ENCODE peak calls at places on chromosomes 16 and 17, in four cellular contexts. One of them, this sample, is unnamed.

GRCh38 chr16:55349867-55350266 is 25.9 kb downstream of the IRX6 start:
- DNase-seq in A549: no peak
- DNase-seq in suprapubic skin: no peak
- DNase-seq in tibial nerve: no peak
- DNase-seq in this sample: no peak

GRCh38 chr16:4376126-4376819 is 4.6 kb downstream of the VASN start:
- DNase-seq in A549: no peak
- DNase-seq in suprapubic skin: peak
- DNase-seq in tibial nerve: peak
- DNase-seq in this sample: peak

GRCh38 chr17:7323731-7324437 is 5.3 kb downstream of the NEURL4 start:
- DNase-seq in A549: peak
- DNase-seq in suprapubic skin: peak
- DNase-seq in tibial nerve: peak
- DNase-seq in this sample: peak

GRCh38 chr16:15034266-15035162 is 21.4 kb downstream of the NTAN1 start:
- DNase-seq in A549: no peak
- DNase-seq in suprapubic skin: peak
- DNase-seq in tibial nerve: no peak
- DNase-seq in this sample: no peak

GRCh38 chr16:3170440-3171180 is 17.4 kb upstream of the OR1F1 start:
- DNase-seq in A549: no peak
- DNase-seq in suprapubic skin: no peak
- DNase-seq in tibial nerve: no peak
- DNase-seq in this sample: no peak

GRCh38 chr17:29590979-29591736 is 1.7 kb upstream of the GIT1 start:
- DNase-seq in A549: peak
- DNase-seq in suprapubic skin: no peak
- DNase-seq in tibial nerve: peak
- DNase-seq in this sample: peak

GRCh38 chr17:72618018-72618509 is 474.4 kb downstream of the SLC39A11 start:
- DNase-seq in A549: no peak
- DNase-seq in suprapubic skin: peak
- DNase-seq in tibial nerve: no peak
- DNase-seq in this sample: no peak

GRCh38 chr17:29102046-29102445 is 59.1 kb downstream of the PIPOX start:
- DNase-seq in A549: no peak
- DNase-seq in suprapubic skin: no peak
- DNase-seq in tibial nerve: no peak
- DNase-seq in this sample: no peak

GRCh38 chr17:16928406-16929280 is 43.3 kb downstream of the TNFRSF13B start:
- DNase-seq in A549: no peak
- DNase-seq in suprapubic skin: peak
- DNase-seq in tibial nerve: no peak
- DNase-seq in this sample: no peak

GRCh38 chr16:67395458-67396158 is 2.3 kb upstream of the TPPP3 start:
- DNase-seq in A549: no peak
- DNase-seq in suprapubic skin: peak
- DNase-seq in tibial nerve: no peak
- DNase-seq in this sample: no peak

GRCh38 chr17:34609210-34609609 is 29.8 kb downstream of the TMEM132E start:
- DNase-seq in A549: no peak
- DNase-seq in suprapubic skin: no peak
- DNase-seq in tibial nerve: no peak
- DNase-seq in this sample: no peak

GRCh38 chr17:56908061-56908542 is 5.7 kb downstream of the TRIM25 start:
- DNase-seq in A549: no peak
- DNase-seq in suprapubic skin: no peak
- DNase-seq in tibial nerve: peak
- DNase-seq in this sample: no peak

GRCh38 chr16:81730090-81731051 is 48.7 kb upstream of the PLCG2 start:
- DNase-seq in A549: peak
- DNase-seq in suprapubic skin: peak
- DNase-seq in tibial nerve: peak
- DNase-seq in this sample: peak

GRCh38 chr16:56477096-56477878 is 25.9 kb downstream of the OGFOD1 start:
- DNase-seq in A549: peak
- DNase-seq in suprapubic skin: no peak
- DNase-seq in tibial nerve: no peak
- DNase-seq in this sample: no peak

GRCh38 chr17:76405967-76406647 is 21.7 kb downstream of the SPHK1 start:
- DNase-seq in A549: no peak
- DNase-seq in suprapubic skin: no peak
- DNase-seq in tibial nerve: no peak
- DNase-seq in this sample: peak

GRCh38 chr17:8555062-8555461 is 75.5 kb downstream of the MYH10 start:
- DNase-seq in A549: no peak
- DNase-seq in suprapubic skin: no peak
- DNase-seq in tibial nerve: no peak
- DNase-seq in this sample: no peak

GRCh38 chr17:36870618-36871002 is 66.7 kb upstream of the LHX1 start:
- DNase-seq in A549: no peak
- DNase-seq in suprapubic skin: no peak
- DNase-seq in tibial nerve: no peak
- DNase-seq in this sample: no peak

GRCh38 chr17:58084317-58084981 is 1.2 kb downstream of the DYNLL2 start:
- DNase-seq in A549: peak
- DNase-seq in suprapubic skin: no peak
- DNase-seq in tibial nerve: peak
- DNase-seq in this sample: peak

GRCh38 chr17:76384987-76385891 is 830 bp downstream of the SPHK1 start:
- DNase-seq in A549: peak
- DNase-seq in suprapubic skin: peak
- DNase-seq in tibial nerve: peak
- DNase-seq in this sample: peak

GRCh38 chr16:27242868-27243590 is 25.5 kb downstream of the NSMCE1 start:
- DNase-seq in A549: peak
- DNase-seq in suprapubic skin: no peak
- DNase-seq in tibial nerve: no peak
- DNase-seq in this sample: no peak

GRCh38 chr16:23524886-23525285 is 14.6 kb upstream of the GGA2 start:
- DNase-seq in A549: no peak
- DNase-seq in suprapubic skin: no peak
- DNase-seq in tibial nerve: no peak
- DNase-seq in this sample: no peak

GRCh38 chr16:23504453-23505179 is 5.7 kb downstream of the GGA2 start:
- DNase-seq in A549: peak
- DNase-seq in suprapubic skin: peak
- DNase-seq in tibial nerve: peak
- DNase-seq in this sample: peak

GRCh38 chr17:54899721-54900456 is 763 bp upstream of the TOM1L1 start:
- DNase-seq in A549: no peak
- DNase-seq in suprapubic skin: no peak
- DNase-seq in tibial nerve: no peak
- DNase-seq in this sample: no peak

GRCh38 chr16:1027416-1027815 is 45.1 kb upstream of the SSTR5 start:
- DNase-seq in A549: no peak
- DNase-seq in suprapubic skin: no peak
- DNase-seq in tibial nerve: no peak
- DNase-seq in this sample: no peak

GRCh38 chr17:37025847-37026533 is 77.2 kb downstream of the AATF start:
- DNase-seq in A549: no peak
- DNase-seq in suprapubic skin: no peak
- DNase-seq in tibial nerve: no peak
- DNase-seq in this sample: no peak

GRCh38 chr16:53754938-53755910 is 51.3 kb downstream of the FTO start:
- DNase-seq in A549: no peak
- DNase-seq in suprapubic skin: peak
- DNase-seq in tibial nerve: no peak
- DNase-seq in this sample: peak

GRCh38 chr16:74582984-74583383 is 23.9 kb downstream of the GLG1 start:
- DNase-seq in A549: no peak
- DNase-seq in suprapubic skin: no peak
- DNase-seq in tibial nerve: no peak
- DNase-seq in this sample: no peak

GRCh38 chr17:71407972-71408371 is 712.8 kb upstream of the SOX9 start:
- DNase-seq in A549: no peak
- DNase-seq in suprapubic skin: no peak
- DNase-seq in tibial nerve: no peak
- DNase-seq in this sample: no peak

GRCh38 chr17:74645010-74645409 is 21.5 kb upstream of the CD300E start:
- DNase-seq in A549: no peak
- DNase-seq in suprapubic skin: no peak
- DNase-seq in tibial nerve: no peak
- DNase-seq in this sample: no peak

GRCh38 chr17:75487351-75488070 is 27.8 kb downstream of the CASKIN2 start:
- DNase-seq in A549: no peak
- DNase-seq in suprapubic skin: no peak
- DNase-seq in tibial nerve: no peak
- DNase-seq in this sample: no peak

GRCh38 chr17:76232342-76232741 is 8.0 kb downstream of the RNF157 start:
- DNase-seq in A549: no peak
- DNase-seq in suprapubic skin: no peak
- DNase-seq in tibial nerve: no peak
- DNase-seq in this sample: no peak

GRCh38 chr16:26240807-26241206 is 549.0 kb downstream of the HS3ST4 start:
- DNase-seq in A549: no peak
- DNase-seq in suprapubic skin: no peak
- DNase-seq in tibial nerve: no peak
- DNase-seq in this sample: no peak

GRCh38 chr17:9266769-9267168 is 245.5 kb downstream of the NTN1 start:
- DNase-seq in A549: no peak
- DNase-seq in suprapubic skin: no peak
- DNase-seq in tibial nerve: no peak
- DNase-seq in this sample: no peak

GRCh38 chr16:49602201-49603041 is 228.8 kb downstream of the C16orf78 start:
- DNase-seq in A549: no peak
- DNase-seq in suprapubic skin: no peak
- DNase-seq in tibial nerve: no peak
- DNase-seq in this sample: no peak

GRCh38 chr16:14576532-14576931 is 53.5 kb downstream of the PARN start:
- DNase-seq in A549: no peak
- DNase-seq in suprapubic skin: no peak
- DNase-seq in tibial nerve: no peak
- DNase-seq in this sample: no peak

GRCh38 chr17:60134396-60135159 is 15.2 kb upstream of the CA4 start:
- DNase-seq in A549: no peak
- DNase-seq in suprapubic skin: peak
- DNase-seq in tibial nerve: no peak
- DNase-seq in this sample: peak
- H3K27ac ChIP-seq in A549: peak
- H3K27ac ChIP-seq in suprapubic skin: no peak
- H3K27ac ChIP-seq in tibial nerve: peak
- H3K27ac ChIP-seq in this sample: peak

GRCh38 chr16:28526201-28527099 is 12.3 kb downstream of the NUPR1 start:
- DNase-seq in A549: no peak
- DNase-seq in suprapubic skin: no peak
- DNase-seq in tibial nerve: no peak
- DNase-seq in this sample: no peak
- TF ChIP-seq EP300 in A549: no peak
- TF ChIP-seq EP300 in suprapubic skin: no peak
- TF ChIP-seq EP300 in tibial nerve: no peak
- TF ChIP-seq EP300 in this sample: no peak

DNA sequence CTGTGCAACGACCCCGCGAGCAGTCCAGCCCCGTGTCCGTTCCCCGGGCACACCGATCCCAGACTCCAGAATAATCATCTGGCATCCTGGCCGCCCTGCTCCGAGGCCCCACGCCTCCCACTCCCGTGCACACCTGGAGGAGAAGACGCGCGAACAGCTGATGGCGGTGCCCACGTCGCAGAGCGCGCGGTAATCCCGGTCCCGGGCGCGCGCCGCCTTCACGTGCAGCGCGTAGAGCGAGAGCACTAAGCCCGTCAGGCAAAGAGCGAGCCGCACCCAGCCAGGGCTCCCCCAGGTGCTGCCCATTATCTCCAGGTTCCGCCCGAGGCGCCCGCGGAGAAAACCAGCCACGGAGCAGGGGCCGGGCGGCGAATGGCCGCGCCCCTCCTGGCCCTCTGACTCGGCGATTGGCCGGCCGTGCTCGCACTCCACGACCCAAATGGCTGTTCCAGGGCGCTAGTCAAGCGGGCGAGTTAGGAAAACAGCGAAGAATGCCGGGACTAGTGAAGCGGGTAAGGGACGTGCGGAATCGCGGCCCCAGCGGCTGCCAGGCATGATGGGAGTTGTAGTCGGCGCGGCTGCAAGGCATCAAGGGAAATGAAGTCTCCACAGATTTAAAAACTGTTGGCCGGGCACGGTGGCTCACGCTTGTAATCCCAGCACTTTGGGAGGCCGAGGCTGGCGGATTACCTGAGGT is at the start of gene VKORC1:
- DNase-seq in A549: peak
- DNase-seq in suprapubic skin: peak
- DNase-seq in tibial nerve: peak
- DNase-seq in this sample: peak
- TF ChIP-seq POLR2A in A549: peak
- TF ChIP-seq POLR2A in suprapubic skin: no peak
- TF ChIP-seq POLR2A in tibial nerve: peak
- TF ChIP-seq POLR2A in this sample: no peak

DNA sequence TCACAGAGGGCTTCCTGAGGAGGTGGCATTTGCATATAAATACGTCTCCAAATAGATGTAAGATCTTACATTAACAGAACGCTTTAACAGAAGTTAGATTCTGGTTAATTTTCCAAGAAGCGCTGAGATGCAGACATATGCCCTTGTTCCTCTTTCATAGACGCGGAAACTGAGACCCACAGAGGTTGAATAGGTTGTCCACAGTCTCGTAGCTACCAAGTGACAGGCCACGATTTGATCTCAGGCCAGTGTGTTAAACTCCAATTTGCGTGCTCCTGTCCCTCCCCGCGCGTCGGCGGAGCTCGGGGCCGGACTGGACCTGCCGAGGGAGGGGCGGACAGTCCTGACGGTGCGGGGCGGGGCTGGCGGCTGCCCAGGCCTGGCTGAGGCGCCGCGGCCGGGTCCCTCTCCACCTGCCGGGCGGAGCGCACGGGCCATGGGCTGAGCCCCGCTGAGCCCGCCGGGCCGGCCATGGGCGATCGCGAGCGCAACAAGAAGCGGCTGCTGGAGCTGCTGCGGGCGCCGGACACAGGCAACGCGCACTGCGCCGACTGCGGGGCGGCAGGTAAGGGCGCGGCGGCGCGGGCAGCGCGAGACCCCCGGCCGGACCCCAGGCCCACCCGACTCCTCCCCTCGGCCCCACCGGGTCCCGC is at the start of gene ADAP2:
- DNase-seq in A549: peak
- DNase-seq in suprapubic skin: peak
- DNase-seq in tibial nerve: peak
- DNase-seq in this sample: peak
- H3K27ac ChIP-seq in A549: peak
- H3K27ac ChIP-seq in suprapubic skin: peak
- H3K27ac ChIP-seq in tibial nerve: peak
- H3K27ac ChIP-seq in this sample: no peak